ENCODE peak calls at places on chromosomes 4 and X, in eight cellular contexts. G is A549; F is prostate gland; O is K562; P is heart left ventricle; Z is stomach; C is HAP-1; H is CD4-positive, CD25-positive, alpha-beta regulatory T cell. X is an unnamed sample. For H3K4me1 and H3K9me3, the result is how much of the 10 kb centered on the place peaks cover.

GRCh38 chrX:53080628-53081580 is 1.3 kb upstream of the TSPYL2 start:
- DNase-seq in P (peak), H (peak), Z (no peak), G (no peak), C (no peak), O (no peak), F (no peak), X (peak)

GRCh38 chrX:153476628-153477027 is 6.3 kb upstream of the HAUS7 start:
- DNase-seq in O (no peak), F (no peak), P (peak), H (no peak), Z (no peak), C (no peak), G (no peak), X (no peak)

GRCh38 chrX:76172325-76172887 is 456 bp upstream of the PBDC1 start:
- DNase-seq in Z (no peak), P (no peak), O (no peak), C (peak), H (no peak), F (no peak), G (no peak), X (no peak)

GRCh38 chrX:108270280-108270679 is 167.9 kb downstream of the COL4A6 start:
- DNase-seq in O (no peak), C (no peak), H (no peak), G (peak), F (peak), Z (no peak), P (no peak), X (no peak)

GRCh38 chr4:2254665-2255500 is 7.0 kb downstream of the MXD4 start:
- DNase-seq in C (no peak), Z (peak), F (peak), G (no peak), O (no peak), P (no peak), H (peak), X (no peak)

GRCh38 chr4:34826660-34827059 is 1417.7 kb downstream of the ARAP2 start:
- DNase-seq in G (no peak), P (no peak), F (no peak), Z (no peak), C (no peak), O (no peak), H (no peak), X (no peak)

GRCh38 chrX:10892605-10893225 is 218.4 kb upstream of the HCCS start:
- DNase-seq in G (no peak), P (no peak), Z (no peak), O (no peak), C (no peak), H (no peak), F (no peak), X (no peak)

GRCh38 chr4:23956601-23957364 is 66.9 kb upstream of the PPARGC1A start:
- DNase-seq in G (no peak), F (peak), H (no peak), Z (no peak), O (no peak), C (no peak), P (no peak), X (no peak)

GRCh38 chr4:79686976-79687375 is 278.9 kb upstream of the GK2 start:
- DNase-seq in P (no peak), F (no peak), O (no peak), C (no peak), G (no peak), H (no peak), Z (no peak), X (no peak)

GRCh38 chr4:152014280-152014679 is 253.5 kb upstream of the GATB start:
- DNase-seq in G (no peak), C (no peak), Z (no peak), P (no peak), H (no peak), O (no peak), F (no peak), X (peak)

GRCh38 chr4:22416403-22416802 is 99.5 kb downstream of the ADGRA3 start:
- DNase-seq in G (no peak), C (no peak), O (no peak), P (no peak), H (no peak), F (no peak), Z (no peak), X (no peak)

GRCh38 chrX:13090261-13091110 is 46.1 kb upstream of the FAM9C start:
- DNase-seq in C (no peak), Z (no peak), F (no peak), H (no peak), P (no peak), O (peak), G (no peak), X (peak)

GRCh38 chrX:38717871-38718270 is 83.4 kb upstream of the MID1IP1 start:
- DNase-seq in F (no peak), C (peak), Z (no peak), G (peak), O (peak), H (no peak), P (no peak), X (no peak)

GRCh38 chr4:47729086-47729763 is 108.6 kb downstream of the CORIN start:
- DNase-seq in G (no peak), O (no peak), F (no peak), Z (no peak), H (no peak), P (no peak), C (no peak), X (no peak)

GRCh38 chr4:158450741-158451140 is 70.9 kb upstream of the RXFP1 start:
- DNase-seq in G (no peak), H (no peak), C (no peak), P (no peak), Z (no peak), O (no peak), F (no peak), X (no peak)

GRCh38 chr4:8585186-8585585 is 5.0 kb downstream of the GPR78 start:
- DNase-seq in G (no peak), O (no peak), H (no peak), Z (no peak), C (no peak), P (no peak), F (no peak), X (no peak)

GRCh38 chrX:65679071-65679540 is 11.7 kb downstream of the MSN start:
- DNase-seq in G (peak), O (no peak), Z (no peak), H (no peak), C (no peak), F (no peak), P (no peak), X (no peak)

GRCh38 chrX:1420371-1420770 is 28.5 kb upstream of the SLC25A6 start:
- DNase-seq in F (no peak), G (no peak), C (no peak), H (no peak), O (no peak), P (no peak), Z (no peak), X (no peak)

GRCh38 chr4:186621959-186622553 is 66.7 kb upstream of the MTNR1A start:
- DNase-seq in P (no peak), H (no peak), Z (no peak), O (no peak), G (no peak), C (no peak), F (no peak), X (no peak)

GRCh38 chr4:82948647-82949204 is 48.2 kb downstream of the THAP9 start:
- DNase-seq in H (no peak), O (no peak), C (no peak), F (no peak), P (no peak), G (no peak), Z (no peak), X (no peak)

GRCh38 chrX:9133426-9133825 is 99.5 kb upstream of the FAM9B start:
- DNase-seq in P (no peak), G (no peak), H (no peak), F (no peak), C (no peak), O (no peak), Z (no peak), X (no peak)

GRCh38 chr4:56128231-56128630 is 179.5 kb downstream of the CEP135 start:
- DNase-seq in G (no peak), O (no peak), C (peak), F (no peak), H (no peak), Z (no peak), P (no peak), X (no peak)

GRCh38 chrX:39809326-39809725 is 288.4 kb downstream of the BCOR start:
- DNase-seq in C (no peak), F (no peak), H (no peak), P (no peak), O (no peak), Z (no peak), G (peak), X (no peak)

GRCh38 chrX:154012336-154012991 is 7.2 kb downstream of the IRAK1 start:
- DNase-seq in O (no peak), Z (no peak), G (no peak), C (no peak), F (no peak), P (no peak), H (no peak), X (no peak)

GRCh38 chr4:66562276-66562806 is 892.1 kb upstream of the EPHA5 start:
- DNase-seq in Z (no peak), P (no peak), F (no peak), C (no peak), H (no peak), G (no peak), O (no peak), X (no peak)

GRCh38 chr4:102868153-102868781 is 525 bp upstream of the CISD2 start:
- DNase-seq in P (peak), C (peak), Z (no peak), O (no peak), G (peak), H (no peak), F (no peak), X (peak)

GRCh38 chr4:80831383-80832361 is 198.8 kb upstream of the BMP3 start:
- DNase-seq in P (no peak), C (no peak), Z (no peak), G (no peak), F (no peak), H (no peak), O (no peak), X (no peak)

GRCh38 chrX:10106801-10107200 is 50.0 kb upstream of the CLCN4 start:
- DNase-seq in P (no peak), G (no peak), H (peak), F (no peak), O (no peak), C (no peak), Z (no peak), X (peak)

DNA sequence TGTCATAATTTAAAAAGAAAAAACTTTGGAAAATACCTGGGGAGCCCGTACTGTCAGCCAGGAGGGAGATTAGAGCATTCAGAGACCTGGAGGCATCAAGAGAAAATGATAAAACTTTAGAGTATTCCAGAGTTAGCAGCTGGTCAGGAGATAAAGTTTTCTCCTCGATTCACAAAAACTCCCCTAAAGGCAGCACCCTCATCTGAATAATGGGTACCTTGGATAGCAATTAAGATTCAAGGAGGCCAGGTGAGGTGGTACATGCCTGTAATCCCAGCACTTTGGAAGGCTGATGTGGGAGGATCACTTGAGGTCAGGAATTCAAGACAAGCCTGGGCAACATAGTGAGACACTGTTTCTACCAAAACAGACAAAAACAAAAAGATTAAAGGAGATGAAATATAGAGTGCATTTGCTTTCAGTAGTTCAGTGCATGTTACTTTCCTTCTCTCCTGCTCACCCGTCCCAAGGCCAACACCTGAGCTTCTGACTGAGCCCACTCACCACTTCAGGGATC is 18.6 kb upstream of the RAB40A start:
- DNase-seq in H (no peak), C (no peak), Z (no peak), F (no peak), P (no peak), O (no peak), G (no peak), X (no peak)
- H3K4me1 ChIP-seq in H (under half), C (under half), Z (under half), F (under half), P (under half), O (under half), G (under half), X (under half)

GRCh38 chrX:137362583-137362982 is 203.3 kb upstream of the ZIC3 start:
- DNase-seq in Z (no peak), H (no peak), P (no peak), G (no peak), F (no peak), O (no peak), C (no peak), X (no peak)

GRCh38 chrX:137363559-137363958 is 202.4 kb upstream of the ZIC3 start:
- DNase-seq in G (no peak), P (no peak), H (no peak), C (no peak), O (no peak), F (no peak), Z (no peak), X (no peak)
- H3K9me3 ChIP-seq in G (under half), P (under half), H (under half), C (under half), O (under half), F (under half), Z (under half), X (under half)

DNA sequence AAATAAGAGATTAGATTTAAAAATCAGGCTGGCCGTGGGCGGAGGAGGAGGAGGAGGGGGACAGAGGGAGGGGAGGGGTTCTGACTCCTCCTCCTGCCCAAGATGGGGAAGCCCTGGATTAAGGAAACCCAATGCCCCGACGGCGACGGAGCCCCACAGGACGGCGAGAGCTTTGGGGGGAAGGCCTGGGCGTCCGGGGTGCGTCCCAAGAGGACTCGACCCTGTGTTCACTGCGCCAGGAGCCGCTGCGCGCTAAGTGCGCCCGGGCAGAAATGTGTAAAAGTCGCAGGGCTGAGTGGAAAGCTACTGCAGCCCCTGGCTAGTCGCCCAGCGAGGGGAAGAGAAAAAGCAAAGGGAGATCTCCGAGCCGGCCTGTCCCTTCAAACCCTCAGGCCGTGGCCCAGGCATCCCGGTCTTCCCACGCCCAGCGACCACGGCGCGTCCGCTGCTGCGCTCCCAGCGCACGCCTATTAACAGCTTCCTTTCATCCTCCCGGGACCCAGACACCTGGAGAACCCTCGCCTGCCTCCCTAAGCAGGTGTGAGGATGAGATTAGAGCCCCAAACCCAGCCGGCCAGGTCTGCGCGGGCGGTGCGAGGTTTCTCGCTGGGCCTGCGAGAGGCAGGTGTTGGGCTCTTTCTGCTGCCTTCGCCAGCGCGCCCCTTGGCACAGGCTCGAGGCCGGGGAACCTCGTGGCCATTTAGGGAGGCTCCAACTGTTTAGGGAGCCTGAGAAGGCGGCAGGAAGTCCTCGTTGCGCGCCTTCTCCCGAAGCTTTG is 1.4 kb upstream of the RPS6KA3 start:
- DNase-seq in G (no peak), O (no peak), P (peak), C (no peak), Z (peak), F (peak), H (peak), X (no peak)
- H3K4me3 ChIP-seq in G (peak), O (no peak), P (peak), C (no peak), Z (peak), F (peak), H (no peak), X (no peak)

GRCh38 chr4:84691170-84691691 is 108.3 kb downstream of the CDS1 start:
- DNase-seq in Z (no peak), G (peak), C (no peak), P (no peak), F (no peak), H (no peak), O (peak), X (no peak)

GRCh38 chr4:84690481-84690880 is 107.6 kb downstream of the CDS1 start:
- DNase-seq in H (no peak), C (no peak), P (no peak), O (no peak), F (no peak), G (no peak), Z (no peak), X (no peak)

GRCh38 chr4:84697159-84697558 is 114.2 kb downstream of the CDS1 start:
- DNase-seq in F (no peak), O (no peak), G (no peak), Z (no peak), P (no peak), C (no peak), H (no peak), X (no peak)

GRCh38 chr4:84688605-84689004 is 105.7 kb downstream of the CDS1 start:
- DNase-seq in F (no peak), O (no peak), H (no peak), C (no peak), P (no peak), Z (no peak), G (no peak), X (no peak)

DNA sequence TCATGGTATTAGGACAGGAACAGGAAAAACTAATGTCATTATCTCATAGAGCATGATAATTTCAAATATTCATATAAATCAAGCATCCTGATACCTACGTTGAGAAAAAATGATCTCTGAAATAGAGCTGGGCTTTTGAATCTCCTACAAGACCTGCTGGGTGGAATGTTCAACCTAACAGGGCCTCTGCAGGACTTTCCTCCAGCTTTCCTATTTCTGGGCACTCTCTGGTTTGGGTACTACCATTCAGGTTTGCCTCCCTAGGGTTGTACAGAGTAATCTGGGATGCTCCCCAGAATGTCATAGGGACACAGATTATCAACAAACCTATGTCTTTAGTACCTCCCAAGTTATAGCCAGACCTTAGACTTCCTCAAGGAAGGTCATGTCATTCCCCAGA is 108.9 kb downstream of the CDS1 start:
- DNase-seq in C (no peak), O (no peak), H (no peak), P (no peak), F (no peak), Z (no peak), G (no peak), X (no peak)
- H3K4me1 ChIP-seq in C (under half), O (under half), H (under half), P (under half), F (under half), Z (under half), G (under half), X (under half)

DNA sequence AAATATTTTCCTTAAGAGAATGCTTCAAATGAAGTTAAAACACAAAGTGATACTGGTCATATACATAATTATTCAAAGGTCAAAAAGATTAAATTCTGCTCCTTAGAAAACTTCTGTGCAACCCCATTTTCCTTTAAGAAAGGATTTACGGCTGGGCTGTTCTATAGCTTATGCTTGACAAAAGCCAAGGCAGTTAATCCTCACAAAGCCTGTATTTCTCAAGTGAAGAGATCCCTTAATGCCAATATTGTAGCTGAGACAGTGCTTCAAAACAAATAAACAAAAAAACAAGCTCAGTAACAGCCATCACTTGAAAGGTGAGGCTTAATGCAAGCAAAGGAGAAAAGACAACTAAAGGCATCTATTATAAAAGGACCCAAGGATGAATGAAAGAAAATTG is 42.5 kb downstream of the BTC start:
- DNase-seq in C (peak), Z (no peak), F (no peak), P (no peak), G (no peak), O (no peak), H (no peak), X (no peak)
- H3K9me3 ChIP-seq in C (under half), Z (under half), F (under half), P (under half), G (under half), O (under half), H (under half), X (under half)

GRCh38 chr4:75630932-75631320 is 598 bp upstream of the CDKL2 start:
- DNase-seq in F (no peak), P (no peak), O (no peak), Z (no peak), C (no peak), G (no peak), H (no peak), X (no peak)

GRCh38 chr4:75634281-75634680 is 4.0 kb upstream of the CDKL2 start:
- DNase-seq in H (no peak), P (no peak), O (no peak), C (no peak), Z (no peak), G (no peak), F (no peak), X (no peak)

GRCh38 chr4:75629239-75629638 is 1.1 kb downstream of the CDKL2 start:
- DNase-seq in H (no peak), Z (no peak), G (no peak), O (no peak), C (no peak), P (no peak), F (no peak), X (no peak)

GRCh38 chr4:75633846-75634245 is 3.5 kb upstream of the CDKL2 start:
- DNase-seq in H (no peak), C (no peak), G (no peak), Z (no peak), F (no peak), O (no peak), P (no peak), X (no peak)

GRCh38 chr4:75630174-75630931 is at the start of gene CDKL2:
- DNase-seq in G (peak), O (no peak), F (peak), Z (peak), C (no peak), P (peak), H (peak), X (peak)
- H3K4me3 ChIP-seq in G (peak), O (no peak), F (peak), Z (peak), C (no peak), P (peak), H (peak), X (peak)

GRCh38 chr4:38283724-38284123 is 323.5 kb downstream of the PTTG2 start:
- DNase-seq in Z (no peak), C (no peak), G (no peak), P (no peak), H (no peak), F (no peak), O (no peak), X (no peak)
- H3K4me1 ChIP-seq in Z (under half), C (under half), G (under half), P (under half), H (under half), F (under half), O (under half), X (under half)

DNA sequence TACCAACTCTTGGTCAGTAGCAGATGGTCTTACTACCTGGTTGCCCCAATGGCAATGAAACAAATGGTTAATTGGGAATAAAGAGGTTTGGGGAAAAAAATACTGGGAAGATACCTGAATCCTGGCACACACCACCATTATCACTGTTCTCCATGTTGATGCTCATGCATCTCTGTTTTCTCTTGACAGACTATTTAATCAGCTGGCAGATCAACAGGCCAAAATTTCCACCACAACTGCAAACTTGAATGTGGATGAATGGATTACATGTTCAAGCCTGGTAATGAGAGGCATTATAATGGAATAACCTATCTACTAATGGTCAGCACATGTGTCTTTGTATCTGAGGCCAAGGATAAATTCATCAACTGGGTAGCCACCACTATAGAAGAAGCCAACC is 45.7 kb downstream of the ZNF721 start:
- DNase-seq in H (no peak), O (no peak), Z (no peak), C (no peak), P (no peak), G (no peak), F (no peak), X (no peak)
- H3K9me3 ChIP-seq in H (half or more), O (under half), Z (half or more), C (half or more), P (under half), G (half or more), F (under half), X (half or more)

X was measured in CD8-positive, alpha-beta memory T cell.